ENCODE peak calls at places on chromosomes 13 and 19, in nine cellular contexts. Q is adrenal gland, L is uterus, F is sigmoid colon, E is A549, O is ovary, Z is vagina, C is transverse colon, J is upper lobe of left lung. U is an unnamed sample.

GRCh38 chr13:46569471-46569870 is 16.5 kb downstream of the LRCH1 start:
- DNase-seq in O (no peak), J (no peak), E (no peak), F (no peak), Z (no peak), Q (no peak), L (no peak), C (no peak), U (no peak)

GRCh38 chr13:98909016-98909415 is 68.8 kb downstream of the DOCK9 start:
- DNase-seq in L (no peak), J (no peak), F (no peak), O (no peak), C (no peak), E (no peak), Z (no peak), Q (no peak), U (no peak)

GRCh38 chr13:40780822-40781401 is 8.5 kb upstream of the SLC25A15 start:
- DNase-seq in F (no peak), C (no peak), E (no peak), J (no peak), O (no peak), Q (no peak), L (no peak), Z (peak; percentile 76), U (no peak)

GRCh38 chr13:85366759-85367417 is 432.3 kb downstream of the SLITRK6 start:
- DNase-seq in O (no peak), L (no peak), C (no peak), F (no peak), Q (no peak), E (no peak), J (no peak), Z (no peak), U (no peak)

GRCh38 chr19:46478356-46478986 is 7.1 kb upstream of the PNMA8A start:
- DNase-seq in Z (no peak), O (no peak), F (no peak), L (no peak), Q (no peak), E (no peak), C (no peak), J (no peak), U (no peak)

GRCh38 chr13:39976481-39976880 is 321.0 kb downstream of the COG6 start:
- DNase-seq in Z (no peak), Q (no peak), O (no peak), F (no peak), J (no peak), L (no peak), C (no peak), E (no peak), U (no peak)

GRCh38 chr19:23872282-23872919 is 42.3 kb upstream of the ZNF726 start:
- DNase-seq in L (no peak), Q (no peak), Z (no peak), J (no peak), O (no peak), E (no peak), C (no peak), F (no peak), U (no peak)

GRCh38 chr13:98014766-98015165 is 61.3 kb downstream of the IPO5 start:
- DNase-seq in C (no peak), F (no peak), Q (no peak), Z (no peak), E (no peak), L (no peak), O (no peak), J (no peak), U (no peak)

GRCh38 chr19:33071887-33072286 is 7.2 kb upstream of the RHPN2 start:
- DNase-seq in Q (no peak), C (peak; percentile 52), Z (no peak), J (no peak), O (no peak), F (no peak), L (no peak), E (no peak), U (no peak)

GRCh38 chr13:20902438-20903163 is at the start of gene XPO4:
- DNase-seq in Z (no peak), J (peak; percentile 97), O (peak; percentile 71), Q (peak; percentile 80), L (peak; percentile 60), C (peak; percentile 81), E (peak; percentile 59), F (peak; percentile 87), U (peak; percentile 58)
- TF ChIP-seq POLR2A in Z (no peak), J (no peak), O (no peak), Q (peak; percentile 80), L (peak; percentile 47), C (peak; percentile 57), E (peak; percentile 37), F (no peak), U (peak; percentile 57)

GRCh38 chr13:110127986-110128511 is 178.9 kb downstream of the COL4A1 start:
- DNase-seq in J (no peak), F (no peak), Z (no peak), L (no peak), C (no peak), Q (no peak), E (no peak), O (no peak), U (no peak)
- H3K27ac ChIP-seq in J (peak overlapping the region; percentile 62), F (peak overlapping the region; percentile 87), Z (no peak overlapping the region), L (no peak overlapping the region), C (no peak overlapping the region), Q (no peak overlapping the region), E (peak overlapping the region; percentile 60), O (no peak overlapping the region), U (no peak overlapping the region)

GRCh38 chr13:32796754-32797153 is 210.5 kb downstream of the PDS5B start:
- DNase-seq in Q (no peak), J (no peak), C (no peak), L (no peak), F (no peak), Z (no peak), E (no peak), O (no peak), U (no peak)
- H3K4me1 ChIP-seq in Q (no peaks in the 10 kb centered on the region), J (no peaks in the 10 kb centered on the region), C (no peaks in the 10 kb centered on the region), L (no peaks in the 10 kb centered on the region), F (no peaks in the 10 kb centered on the region), Z (no peaks in the 10 kb centered on the region), E (no peaks in the 10 kb centered on the region), O (no peaks in the 10 kb centered on the region), U (no peaks in the 10 kb centered on the region)

GRCh38 chr19:36604656-36605100 is 435 bp upstream of the ZNF382 start:
- DNase-seq in O (peak; percentile 20), J (peak; percentile 91), Z (no peak), E (no peak), Q (peak; percentile 91), C (peak; percentile 38), F (peak; percentile 62), L (peak; percentile 13), U (no peak)

GRCh38 chr19:36605839-36606478 is 846 bp downstream of the ZNF382 start:
- DNase-seq in Q (no peak), E (no peak), Z (no peak), O (no peak), J (no peak), L (no peak), C (no peak), F (no peak), U (no peak)

GRCh38 chr19:36605101-36605838 is at the start of gene ZNF382:
- DNase-seq in J (peak; percentile 96), Q (peak; percentile 89), C (peak; percentile 57), L (peak; percentile 54), F (peak; percentile 82), E (no peak), Z (no peak), O (peak; percentile 47), U (no peak)
- TF ChIP-seq POLR2A in J (no peak), Q (peak; percentile 75), C (peak; percentile 32), L (no peak), F (peak; percentile 30), E (no peak), Z (no peak), O (no peak), U (peak; percentile 34)

GRCh38 chr19:10729406-10729805 is 11.5 kb downstream of the DNM2 start:
- DNase-seq in L (no peak), O (no peak), Q (no peak), Z (no peak), F (no peak), E (no peak), J (no peak), C (no peak), U (no peak)

GRCh38 chr19:10724573-10725071 is 6.7 kb downstream of the DNM2 start:
- DNase-seq in Z (no peak), C (no peak), O (no peak), J (no peak), E (no peak), L (no peak), Q (no peak), F (no peak), U (no peak)

GRCh38 chr19:10725415-10725814 is 7.5 kb downstream of the DNM2 start:
- DNase-seq in Z (no peak), O (no peak), J (no peak), E (no peak), Q (no peak), F (no peak), L (no peak), C (no peak), U (no peak)

GRCh38 chr19:10727599-10728250 is 9.8 kb downstream of the DNM2 start:
- DNase-seq in Z (no peak), F (no peak), J (no peak), E (no peak), O (no peak), C (no peak), Q (no peak), L (no peak), U (no peak)

DNA sequence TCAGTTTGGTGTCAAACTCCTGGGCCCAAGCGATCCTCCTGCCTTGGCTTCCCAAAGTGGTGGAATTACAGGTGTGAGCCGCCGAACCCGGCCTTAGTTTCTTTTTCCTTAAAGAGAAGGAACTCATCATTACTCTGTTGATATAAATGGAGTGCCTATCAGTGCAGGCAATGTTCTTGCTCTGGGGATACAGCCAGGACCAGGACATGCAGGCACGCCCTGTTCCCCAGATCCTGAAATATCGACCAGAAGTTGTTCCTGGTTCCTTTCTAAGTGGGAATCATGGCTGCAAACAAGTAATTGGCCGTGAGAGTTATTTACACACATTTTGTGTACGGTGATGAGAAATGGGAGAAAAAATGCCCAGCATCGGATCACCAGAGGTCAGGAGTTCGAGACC is 8.4 kb downstream of the DNM2 start:
- DNase-seq in Z (no peak), Q (no peak), O (no peak), E (no peak), C (no peak), F (no peak), J (no peak), L (no peak), U (no peak)
- H3K27ac ChIP-seq in Z (no peak overlapping the region), Q (no peak overlapping the region), O (no peak overlapping the region), E (no peak overlapping the region), C (peak overlapping the region; percentile 73), F (no peak overlapping the region), J (peak overlapping the region; percentile 20), L (no peak overlapping the region), U (no peak overlapping the region)

DNA sequence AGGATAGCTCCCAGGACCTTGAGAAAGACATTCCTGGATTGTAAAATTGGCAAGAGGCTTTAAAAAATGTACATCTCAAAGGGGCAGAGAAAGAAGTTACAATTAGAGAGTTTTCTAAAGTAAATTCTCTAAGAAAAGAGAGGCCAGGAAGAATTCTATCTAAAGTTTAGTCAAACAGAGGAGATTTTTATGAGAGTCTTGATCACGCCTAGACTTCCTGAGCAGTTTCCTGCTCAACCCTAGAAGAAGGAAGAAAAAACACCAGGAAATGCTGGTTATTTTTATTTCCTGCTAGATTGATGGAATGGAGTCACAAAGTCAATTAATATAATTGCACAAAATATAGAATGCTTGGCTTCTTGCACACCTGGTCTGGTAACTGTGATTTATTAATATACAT is 269.1 kb downstream of the PCDH20 start:
- DNase-seq in J (no peak), Q (no peak), L (no peak), Z (no peak), F (no peak), E (no peak), C (no peak), O (no peak), U (no peak)
- H3K4me1 ChIP-seq in J (no peaks in the 10 kb centered on the region), Q (no peaks in the 10 kb centered on the region), L (no peaks in the 10 kb centered on the region), Z (no peaks in the 10 kb centered on the region), F (no peaks in the 10 kb centered on the region), E (no peaks in the 10 kb centered on the region), C (no peaks in the 10 kb centered on the region), O (no peaks in the 10 kb centered on the region), U (no peaks in the 10 kb centered on the region)

GRCh38 chr19:19637523-19638251 is 5.8 kb downstream of the GMIP start:
- DNase-seq in Z (no peak), J (peak; percentile 80), E (no peak), O (no peak), F (no peak), L (peak; percentile 14), C (no peak), Q (no peak), U (no peak)
- TF ChIP-seq POLR2A in Z (no peak), J (no peak), E (no peak), O (no peak), F (no peak), L (no peak), C (no peak), Q (no peak), U (no peak)